ENCODE peak calls at places on chromosomes 11 and 22, in seven cellular contexts. A is K562, L is H1, W is HCT116, N is HepG2, D is SK-N-SH, P is GM12878. M is an unnamed sample. For H3K4me1, the result is how much of the 10 kb centered on the place peaks cover.

GRCh38 chr11:65187971-65188461 is 6.3 kb downstream of the CAPN1 start:
- DNase-seq in A (no peak), L (no peak), W (no peak), N (no peak), D (no peak), P (no peak), M (no peak)

GRCh38 chr22:41048791-41049717 is 43.3 kb upstream of the EP300 start:
- DNase-seq in A (peak), L (peak), W (no peak), N (peak), D (peak), P (no peak), M (no peak)

GRCh38 chr11:80727315-80727714 is 1286.5 kb upstream of the TENM4 start:
- DNase-seq in A (no peak), L (peak), W (no peak), N (peak), D (no peak), P (peak), M (no peak)

GRCh38 chr22:22756109-22756508 is 111.7 kb downstream of the GGTLC2 start:
- DNase-seq in A (peak), L (peak), W (no peak), N (no peak), D (no peak), P (no peak), M (no peak)

GRCh38 chr11:45383229-45383628 is 97.1 kb upstream of the SYT13 start:
- DNase-seq in A (no peak), L (no peak), W (no peak), N (no peak), D (no peak), P (no peak), M (no peak)

GRCh38 chr22:39396156-39396796 is 3.3 kb upstream of the TAB1 start:
- DNase-seq in A (peak), L (no peak), W (no peak), N (no peak), D (no peak), P (no peak), M (no peak)

GRCh38 chr11:34620202-34620601 is 691 bp upstream of the EHF start:
- DNase-seq in A (no peak), L (no peak), W (no peak), N (no peak), D (no peak), P (no peak), M (no peak)

GRCh38 chr11:61516675-61517516 is 8.3 kb downstream of the LRRC10B start:
- DNase-seq in A (peak), L (peak), W (no peak), N (peak), D (peak), P (no peak), M (peak)

GRCh38 chr22:41410311-41410751 is 28.6 kb downstream of the TEF start:
- DNase-seq in A (no peak), L (no peak), W (no peak), N (no peak), D (no peak), P (no peak), M (no peak)

GRCh38 chr11:42066113-42066512 is 606.7 kb upstream of the LRRC4C start:
- DNase-seq in A (no peak), L (no peak), W (no peak), N (no peak), D (no peak), P (no peak), M (no peak)

GRCh38 chr11:128448981-128449713 is 138.2 kb downstream of the ETS1 start:
- DNase-seq in A (no peak), L (no peak), W (no peak), N (no peak), D (no peak), P (no peak), M (no peak)

GRCh38 chr11:128447233-128447632 is 140.1 kb downstream of the ETS1 start:
- DNase-seq in A (no peak), L (no peak), W (no peak), N (no peak), D (no peak), P (no peak), M (no peak)

GRCh38 chr11:128450882-128451647 is 136.3 kb downstream of the ETS1 start:
- DNase-seq in A (no peak), L (no peak), W (no peak), N (no peak), D (no peak), P (no peak), M (no peak)

GRCh38 chr11:128451651-128452470 is 135.5 kb downstream of the ETS1 start:
- DNase-seq in A (no peak), L (no peak), W (no peak), N (peak), D (no peak), P (no peak), M (no peak)

DNA sequence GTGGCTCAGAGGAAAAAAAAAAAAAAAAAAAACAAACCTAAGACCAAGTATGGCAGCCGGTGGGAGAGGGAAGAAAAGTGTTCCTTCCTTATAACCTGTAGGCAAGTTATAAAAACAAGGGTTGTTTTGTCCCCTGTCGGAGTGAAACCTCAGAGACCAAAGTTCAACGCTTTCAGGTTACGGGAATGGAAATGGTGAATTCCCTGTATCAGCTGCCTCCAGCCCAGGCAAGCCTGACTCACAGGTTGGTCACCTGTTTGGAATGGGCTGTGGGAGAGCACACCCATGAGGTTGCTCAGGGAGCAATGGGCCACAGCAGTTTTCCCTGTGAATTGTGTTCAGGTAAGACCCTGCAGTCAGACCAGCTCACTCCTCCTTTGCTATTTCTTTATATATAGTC is 138.9 kb downstream of the ETS1 start:
- DNase-seq in A (no peak), L (no peak), W (peak), N (peak), D (no peak), P (no peak), M (peak)
- TF ChIP-seq SIN3A in A (no peak), L (no peak), W (no peak), N (no peak), D (no peak), P (no peak), M (no peak)

DNA sequence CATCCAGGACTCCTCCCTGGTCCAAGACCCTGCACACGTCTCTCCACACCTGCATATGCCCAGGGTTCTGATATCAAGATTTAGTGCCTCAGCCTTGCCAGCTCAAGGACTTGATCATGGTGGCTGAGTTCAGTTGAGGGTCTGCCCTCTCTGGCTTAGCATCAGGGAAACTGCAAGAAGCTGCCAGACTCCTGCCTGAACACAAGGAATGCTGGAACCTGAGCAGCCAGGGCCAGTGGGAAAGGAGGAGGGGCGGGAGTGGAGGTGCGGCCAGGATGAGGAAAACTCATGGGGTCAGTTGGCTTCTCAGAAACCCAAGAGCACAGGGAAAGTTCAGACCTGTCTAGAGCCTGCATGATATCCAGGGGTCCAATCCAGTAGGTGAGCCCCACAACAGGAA is 546.1 kb downstream of the BUD13 start:
- DNase-seq in A (no peak), L (no peak), W (no peak), N (no peak), D (no peak), P (no peak), M (no peak)
- H3K4me1 ChIP-seq in A (under half), L (under half), W (under half), N (under half), D (under half), P (under half), M (under half)

GRCh38 chr11:28400236-28401100 is 292.3 kb downstream of the METTL15 start:
- DNase-seq in A (no peak), L (no peak), W (no peak), N (peak), D (no peak), P (no peak), M (no peak)
- TF ChIP-seq CTCF in A (no peak), L (no peak), W (no peak), N (no peak), D (no peak), P (no peak), M (no peak)

GRCh38 chr22:47449508-47450270 is 687.2 kb downstream of the TBC1D22A start:
- DNase-seq in A (no peak), L (no peak), W (no peak), N (no peak), D (no peak), P (no peak), M (no peak)
- TF ChIP-seq SIN3A in A (no peak), L (no peak), W (no peak), N (no peak), D (no peak), P (no peak), M (no peak)

GRCh38 chr11:6320411-6321207 is at the start of gene CAVIN3:
- DNase-seq in A (no peak), L (peak), W (peak), N (no peak), D (peak), P (peak), M (no peak)
- H3K4me1 ChIP-seq in A (under half), L (under half), W (under half), N (under half), D (under half), P (under half), M (under half)

GRCh38 chr22:19419464-19420178 is 11.9 kb downstream of the HIRA start:
- DNase-seq in A (peak), L (no peak), W (no peak), N (no peak), D (no peak), P (peak), M (no peak)
- TF ChIP-seq CTCF in A (no peak), L (no peak), W (no peak), N (no peak), D (no peak), P (no peak), M (no peak)